ENCODE peak calls at places on chromosomes 13 and 19, in eight cellular contexts. I is ascending aorta; O is fibroblast of villous mesenchyme; D is right lobe of liver; M is dorsolateral prefrontal cortex; C is heart right ventricle; W is PC-3; U is CD8-positive, alpha-beta T cell. P is an unnamed sample.

GRCh38 chr19:5960005-5961001 is 17.6 kb downstream of the RANBP3 start:
- DNase-seq in O (no peak), U (no peak), M (no peak), W (no peak), D (peak), C (peak), I (no peak), P (no peak)

GRCh38 chr13:111177081-111177711 is 62.1 kb downstream of the ARHGEF7 start:
- DNase-seq in C (peak), I (peak), D (peak), U (peak), W (no peak), O (peak), M (peak), P (peak)

GRCh38 chr19:44071824-44072542 is at the start of gene ZNF284:
- DNase-seq in O (peak), U (peak), C (peak), M (peak), D (peak), I (peak), W (peak), P (peak)

GRCh38 chr13:69857188-69857821 is 250.3 kb upstream of the ATXN8OS start:
- DNase-seq in U (no peak), W (peak), M (no peak), O (peak), D (no peak), C (no peak), I (no peak), P (peak)

GRCh38 chr13:109336730-109337129 is 449.7 kb downstream of the IRS2 start:
- DNase-seq in U (no peak), M (no peak), W (peak), D (no peak), O (peak), I (no peak), C (no peak), P (peak)

GRCh38 chr19:13978306-13978705 is 26.0 kb downstream of the DCAF15 start:
- DNase-seq in W (no peak), C (peak), M (peak), I (peak), D (peak), O (peak), U (peak), P (peak)

GRCh38 chr13:32659736-32660135 is 73.5 kb downstream of the PDS5B start:
- DNase-seq in M (no peak), W (no peak), I (no peak), D (no peak), O (no peak), U (no peak), C (no peak), P (no peak)

GRCh38 chr19:5000120-5000611 is 31.3 kb downstream of the KDM4B start:
- DNase-seq in U (no peak), O (no peak), D (no peak), M (no peak), W (no peak), I (no peak), C (no peak), P (no peak)

GRCh38 chr19:16928351-16928750 is 39.6 kb downstream of the F2RL3 start:
- DNase-seq in O (no peak), C (no peak), D (no peak), U (no peak), M (no peak), I (no peak), W (no peak), P (no peak)

GRCh38 chr19:49887037-49887652 is 9.5 kb downstream of the IL4I1 start:
- DNase-seq in D (no peak), U (no peak), I (no peak), C (peak), M (no peak), O (no peak), W (no peak), P (no peak)

GRCh38 chr19:3389876-3390361 is 23.5 kb downstream of the NFIC start:
- DNase-seq in U (no peak), C (no peak), I (no peak), W (no peak), M (no peak), O (peak), D (no peak), P (no peak)

GRCh38 chr13:105446197-105446596 is 1089.3 kb downstream of the EFNB2 start:
- DNase-seq in W (no peak), C (no peak), M (no peak), O (no peak), I (peak), D (no peak), U (no peak), P (no peak)

GRCh38 chr13:65789815-65790214 is 1440.3 kb downstream of the PCDH9 start:
- DNase-seq in M (no peak), D (no peak), W (peak), O (peak), C (no peak), U (no peak), I (no peak), P (peak)

GRCh38 chr13:36029171-36029570 is 102.0 kb downstream of the DCLK1 start:
- DNase-seq in I (no peak), M (no peak), C (no peak), W (peak), U (no peak), D (no peak), O (no peak), P (peak)

GRCh38 chr19:955803-956746 is 28.1 kb upstream of the WDR18 start:
- DNase-seq in C (no peak), O (peak), M (no peak), I (no peak), W (no peak), U (no peak), D (no peak), P (no peak)

GRCh38 chr13:21231426-21231945 is 55.0 kb downstream of the MRPL57 start:
- DNase-seq in I (no peak), U (no peak), M (no peak), W (no peak), D (no peak), C (no peak), O (peak), P (no peak)

GRCh38 chr19:13149628-13150186 is 468 bp downstream of the STX10 start:
- DNase-seq in U (no peak), I (peak), C (no peak), W (peak), M (no peak), O (peak), D (peak), P (peak)

GRCh38 chr19:18865973-18866799 is 29.8 kb downstream of the CERS1 start:
- DNase-seq in U (peak), O (peak), I (no peak), C (peak), D (peak), W (peak), M (peak), P (peak)

GRCh38 chr19:1259206-1259872 is 9.8 kb upstream of the CIRBP start:
- DNase-seq in W (peak), D (peak), I (no peak), C (peak), M (no peak), O (peak), U (peak), P (peak)

GRCh38 chr13:90708159-90708558 is 639.3 kb upstream of the MIR17HG start:
- DNase-seq in U (no peak), M (no peak), I (no peak), W (no peak), O (no peak), C (no peak), D (no peak), P (no peak)

GRCh38 chr13:99956473-99957349 is 14.9 kb downstream of the ZIC5 start:
- DNase-seq in I (no peak), C (no peak), O (no peak), W (no peak), U (no peak), M (no peak), D (no peak), P (no peak)

GRCh38 chr13:99953138-99953755 is 18.3 kb downstream of the ZIC5 start:
- DNase-seq in O (no peak), D (no peak), C (no peak), M (no peak), U (no peak), I (no peak), W (no peak), P (no peak)

GRCh38 chr13:99958402-99959126 is 13.0 kb downstream of the ZIC5 start:
- DNase-seq in M (no peak), W (no peak), I (peak), U (no peak), C (no peak), D (no peak), O (no peak), P (no peak)

GRCh38 chr13:99955747-99956472 is 15.7 kb downstream of the ZIC5 start:
- DNase-seq in M (no peak), C (no peak), I (no peak), U (no peak), O (no peak), D (no peak), W (no peak), P (no peak)

DNA sequence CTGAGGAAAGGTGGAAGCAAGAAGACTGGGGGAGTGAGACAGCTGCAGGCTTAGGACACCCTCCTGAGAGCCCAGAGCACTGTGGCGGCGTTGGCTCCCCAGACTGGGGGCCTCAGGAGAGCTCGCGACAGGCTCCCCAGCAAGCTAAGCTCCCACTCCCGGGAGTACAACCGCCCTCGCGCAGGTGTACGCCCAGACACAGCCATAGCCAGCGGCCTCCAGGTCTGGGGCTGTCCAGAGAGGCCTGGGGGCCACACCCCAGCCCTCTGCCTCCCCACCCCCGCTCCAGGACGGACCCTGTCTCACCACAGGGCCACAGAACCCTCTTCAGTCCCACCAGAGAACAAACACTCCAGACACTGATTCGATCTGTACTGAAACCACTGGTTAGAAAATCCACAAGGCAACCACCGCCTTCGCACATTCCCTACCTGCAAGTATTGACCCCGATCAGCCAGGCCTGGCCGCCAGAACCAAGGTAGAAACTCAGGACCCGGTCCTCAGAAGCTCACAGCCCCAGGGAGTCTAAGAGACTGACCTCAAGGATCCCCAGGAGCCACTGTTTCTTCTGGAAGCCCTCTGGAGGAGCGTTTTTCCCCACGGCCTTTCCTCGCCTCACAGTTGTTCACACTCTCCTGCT is 16.3 kb downstream of the ZIC5 start:
- DNase-seq in I (no peak), M (no peak), D (no peak), W (no peak), C (no peak), U (no peak), O (no peak), P (no peak)
- H3K4me3 ChIP-seq in I (no peak), M (no peak), D (no peak), W (no peak), C (no peak), U (no peak), O (no peak), P (no peak)

GRCh38 chr19:10687518-10688288 is 13.5 kb upstream of the QTRT1 start:
- DNase-seq in C (no peak), U (no peak), O (no peak), D (no peak), M (no peak), I (no peak), W (no peak), P (no peak)

GRCh38 chr19:10686193-10686592 is 15.0 kb upstream of the QTRT1 start:
- DNase-seq in C (no peak), W (no peak), O (no peak), M (no peak), I (no peak), U (no peak), D (no peak), P (no peak)

GRCh38 chr19:10686661-10687517 is 14.3 kb upstream of the QTRT1 start:
- DNase-seq in C (peak), W (peak), I (no peak), M (peak), O (no peak), D (no peak), U (no peak), P (peak)

GRCh38 chr19:10690351-10690781 is 10.9 kb upstream of the QTRT1 start:
- DNase-seq in U (no peak), D (no peak), W (no peak), I (no peak), C (no peak), O (peak), M (no peak), P (peak)

DNA sequence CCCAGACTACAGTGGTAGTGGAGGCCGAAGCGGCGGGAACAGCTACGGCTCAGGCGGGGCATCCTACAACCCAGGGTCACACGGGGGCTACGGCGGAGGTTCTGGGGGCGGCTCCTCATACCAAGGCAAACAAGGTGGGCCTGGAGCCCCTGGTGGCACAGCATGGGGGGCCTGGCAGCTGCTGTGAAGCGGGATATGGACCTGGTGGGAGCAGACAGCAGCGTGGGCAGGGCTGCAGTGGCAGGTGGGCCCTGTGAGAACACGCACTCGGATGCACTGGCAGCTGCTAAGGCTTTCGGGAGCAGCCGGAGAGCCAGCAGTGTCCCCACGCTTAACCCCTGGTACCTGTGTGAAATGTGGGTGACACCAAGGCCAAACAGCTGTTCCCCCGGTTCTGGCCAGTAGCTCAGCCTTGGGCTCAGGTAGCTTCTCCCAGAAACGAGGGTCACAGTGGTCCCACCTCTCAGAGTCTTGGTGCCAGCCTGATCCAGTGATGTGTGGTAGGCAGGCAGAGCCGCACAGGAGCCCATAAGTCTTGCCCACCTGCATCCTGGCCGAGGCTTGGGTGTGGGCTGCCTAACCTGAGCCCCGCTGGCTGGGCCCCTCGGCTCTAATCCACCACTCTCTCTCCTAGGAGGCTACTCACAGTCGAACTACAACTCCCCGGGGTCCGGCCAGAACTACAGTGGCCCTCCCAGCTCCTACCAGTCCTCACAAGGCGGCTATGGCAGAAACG is 12.5 kb upstream of the QTRT1 start:
- DNase-seq in I (no peak), D (no peak), C (no peak), M (no peak), O (no peak), U (no peak), W (no peak), P (no peak)
- TF ChIP-seq CTCF in I (no peak), D (no peak), C (no peak), M (no peak), O (no peak), U (no peak), W (no peak), P (no peak)

GRCh38 chr13:46079770-46080169 is 25.1 kb downstream of the CPB2 start:
- DNase-seq in M (no peak), C (no peak), D (no peak), O (no peak), I (no peak), U (no peak), W (no peak), P (no peak)
- H3K4me3 ChIP-seq in M (no peak), C (no peak), D (no peak), O (no peak), I (no peak), U (no peak), W (no peak), P (no peak)

DNA sequence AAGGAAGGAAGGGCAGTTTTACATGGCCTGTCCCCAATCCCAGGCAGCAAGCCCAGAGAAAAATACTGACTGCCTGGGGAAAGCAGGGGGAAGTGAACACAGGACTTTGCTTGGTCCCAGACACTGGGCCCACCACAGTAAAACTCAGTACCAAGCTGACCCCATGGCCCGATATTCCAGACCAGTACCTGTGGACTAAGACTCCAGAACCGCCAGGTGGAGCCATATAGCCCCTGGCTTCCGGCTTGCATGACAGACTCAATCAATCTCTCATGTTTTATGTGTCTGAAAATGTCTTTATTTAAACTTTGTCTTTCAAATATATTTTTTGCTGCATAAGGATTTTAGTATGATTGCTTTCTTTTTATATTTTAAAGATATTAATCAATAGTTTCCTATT is 767.9 kb upstream of the SLITRK6 start:
- DNase-seq in U (no peak), M (no peak), O (no peak), I (no peak), C (no peak), W (peak), D (no peak), P (no peak)
- TF ChIP-seq CTCF in U (no peak), M (no peak), O (peak), I (no peak), C (no peak), W (peak), D (peak), P (peak)

GRCh38 chr19:56751078-56751489 is 79.5 kb upstream of the ZNF835 start:
- DNase-seq in D (no peak), W (no peak), C (no peak), O (no peak), M (peak), I (no peak), U (no peak), P (no peak)

GRCh38 chr19:56746367-56746766 is 74.8 kb upstream of the ZNF835 start:
- DNase-seq in M (no peak), D (no peak), C (no peak), W (no peak), U (no peak), O (no peak), I (no peak), P (no peak)

GRCh38 chr19:56748443-56748842 is 76.9 kb upstream of the ZNF835 start:
- DNase-seq in U (no peak), W (peak), M (no peak), O (peak), I (no peak), C (no peak), D (no peak), P (no peak)

GRCh38 chr19:56750658-56751057 is 79.1 kb upstream of the ZNF835 start:
- DNase-seq in U (no peak), D (no peak), W (no peak), I (no peak), C (no peak), O (no peak), M (peak), P (no peak)
- H3K4me3 ChIP-seq in U (no peak), D (no peak), W (no peak), I (no peak), C (no peak), O (no peak), M (no peak), P (no peak)

GRCh38 chr19:52690395-52691214 is 44.2 kb downstream of the ZNF611 start:
- DNase-seq in O (peak), M (peak), I (peak), C (peak), U (peak), D (peak), W (peak), P (peak)
- TF ChIP-seq CTCF in O (peak), M (peak), I (peak), C (peak), U (no peak), D (peak), W (no peak), P (no peak)

GRCh38 chr13:28710161-28710560 is 8.6 kb downstream of the SLC46A3 start:
- DNase-seq in M (no peak), O (no peak), U (no peak), D (no peak), C (no peak), W (no peak), I (no peak), P (no peak)

GRCh38 chr13:28704282-28704681 is 14.5 kb downstream of the SLC46A3 start:
- DNase-seq in W (no peak), C (no peak), D (no peak), U (no peak), O (no peak), I (no peak), M (no peak), P (no peak)

GRCh38 chr13:28705734-28706133 is 13.0 kb downstream of the SLC46A3 start:
- DNase-seq in W (no peak), O (peak), M (no peak), D (no peak), I (no peak), C (no peak), U (no peak), P (no peak)

GRCh38 chr13:28704919-28705318 is 13.9 kb downstream of the SLC46A3 start:
- DNase-seq in C (no peak), M (no peak), U (no peak), O (no peak), W (no peak), D (no peak), I (no peak), P (no peak)

DNA sequence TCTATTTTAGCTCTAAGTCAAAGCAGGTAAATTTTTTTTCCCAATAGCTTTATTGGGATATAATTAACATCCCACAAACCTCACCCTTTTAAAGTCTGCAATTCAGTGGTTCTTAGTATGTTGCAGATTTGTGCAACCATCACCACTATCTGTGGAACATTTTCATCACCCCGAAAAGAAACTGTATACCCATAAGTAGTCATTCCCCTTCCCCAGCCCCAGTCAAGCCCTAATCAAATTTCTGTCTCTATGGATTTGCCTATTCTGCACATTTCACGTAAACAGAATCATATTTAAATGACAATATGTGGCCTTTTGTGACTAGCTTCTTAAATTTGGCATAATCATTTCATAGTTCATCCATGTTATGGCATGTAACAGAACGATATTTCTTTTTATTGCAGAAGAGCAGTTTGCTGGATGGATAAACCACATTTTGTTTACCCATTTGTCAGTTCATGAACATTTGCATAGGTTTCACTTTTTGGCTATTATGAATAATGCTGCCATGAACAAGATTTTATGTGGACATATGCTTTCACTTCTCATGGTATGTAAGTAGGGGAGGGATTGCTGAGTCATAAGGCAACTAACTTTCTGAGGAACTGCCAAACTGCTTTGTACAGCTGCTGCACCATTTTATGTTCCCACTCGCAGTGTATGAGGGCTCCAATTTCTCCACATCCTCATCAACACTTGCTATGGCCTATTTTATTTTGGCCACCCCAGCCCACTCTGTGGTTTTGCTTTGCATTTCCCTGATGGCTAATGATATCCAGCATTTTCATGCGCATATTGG is 10.9 kb downstream of the SLC46A3 start:
- DNase-seq in M (no peak), W (peak), C (no peak), D (no peak), I (no peak), O (peak), U (no peak), P (peak)
- H3K4me3 ChIP-seq in M (no peak), W (no peak), C (no peak), D (no peak), I (no peak), O (no peak), U (no peak), P (no peak)

P was measured in epithelial cell of esophagus.